ENCODE peak calls at places on chromosomes 12 and 14, in five cellular contexts. K is AG09309; M is psoas muscle; I is SJSA1; J is effector memory CD4-positive, alpha-beta T cell. Z is an unnamed sample.

GRCh38 chr12:123260081-123260480 is 11.6 kb downstream of the CDK2AP1 start:
- DNase-seq in K (no peak), M (no peak), I (no peak), J (no peak), Z (no peak)

GRCh38 chr12:120688527-120689071 is 1.6 kb downstream of the MLEC start:
- DNase-seq in K (no peak), M (no peak), I (no peak), J (no peak), Z (no peak)

GRCh38 chr12:130754234-130755001 is 38.3 kb upstream of the RIMBP2 start:
- DNase-seq in K (no peak), M (no peak), I (no peak), J (no peak), Z (no peak)

GRCh38 chr14:22839159-22839779 is 2.9 kb downstream of the MMP14 start:
- DNase-seq in K (no peak), M (no peak), I (no peak), J (no peak), Z (no peak)

GRCh38 chr12:101552277-101552676 is 42.5 kb upstream of the MYBPC1 start:
- DNase-seq in K (no peak), M (peak; percentile 65), I (no peak), J (no peak), Z (no peak)

GRCh38 chr12:30134229-30134628 is 350.5 kb upstream of the TMTC1 start:
- DNase-seq in K (no peak), M (no peak), I (no peak), J (no peak), Z (no peak)

GRCh38 chr14:103474893-103475292 is 47.7 kb downstream of the CKB start:
- DNase-seq in K (no peak), M (no peak), I (no peak), J (no peak), Z (no peak)

GRCh38 chr12:68324531-68324930 is 7.6 kb downstream of the MDM1 start:
- DNase-seq in K (no peak), M (no peak), I (no peak), J (no peak), Z (no peak)

GRCh38 chr12:64995831-64996230 is 125.3 kb downstream of the WIF1 start:
- DNase-seq in K (no peak), M (no peak), I (no peak), J (no peak), Z (no peak)

GRCh38 chr14:51176819-51177218 is 63.2 kb upstream of the TMX1 start:
- DNase-seq in K (no peak), M (no peak), I (no peak), J (no peak), Z (no peak)

GRCh38 chr12:92729773-92730305 is 27.1 kb downstream of the PLEKHG7 start:
- DNase-seq in K (no peak), M (no peak), I (no peak), J (no peak), Z (no peak)

GRCh38 chr14:24253936-24254335 is 9.0 kb downstream of the TGM1 start:
- DNase-seq in K (no peak), M (no peak), I (no peak), J (no peak), Z (no peak)

GRCh38 chr14:100761481-100761880 is 34.8 kb downstream of the DLK1 start:
- DNase-seq in K (peak; percentile 73), M (no peak), I (no peak), J (no peak), Z (no peak)

GRCh38 chr12:114241973-114242434 is 163.9 kb downstream of the TBX5 start:
- DNase-seq in K (no peak), M (no peak), I (no peak), J (no peak), Z (no peak)

GRCh38 chr14:30906752-30907658 is 32.6 kb downstream of the COCH start:
- DNase-seq in K (no peak), M (no peak), I (no peak), J (no peak), Z (no peak)

GRCh38 chr12:2284321-2284813 is 231.6 kb downstream of the CACNA1C start:
- DNase-seq in K (no peak), M (no peak), I (peak; percentile 76), J (no peak), Z (peak; percentile 31)

GRCh38 chr12:120093592-120094355 is 22.8 kb downstream of the RAB35 start:
- DNase-seq in K (no peak), M (no peak), I (no peak), J (no peak), Z (no peak)

GRCh38 chr12:115937345-115937744 is 340.1 kb downstream of the MED13L start:
- DNase-seq in K (no peak), M (no peak), I (no peak), J (no peak), Z (no peak)

GRCh38 chr12:76554411-76555225 is 5.0 kb downstream of the OSBPL8 start:
- DNase-seq in K (no peak), M (no peak), I (no peak), J (no peak), Z (no peak)

GRCh38 chr12:113267621-113268020 is 46.4 kb downstream of the TPCN1 start:
- DNase-seq in K (no peak), M (no peak), I (no peak), J (no peak), Z (no peak)

GRCh38 chr12:51683763-51684357 is 92.8 kb downstream of the SCN8A start:
- DNase-seq in K (peak; percentile 31), M (no peak), I (no peak), J (no peak), Z (no peak)

GRCh38 chr12:51056242-51056641 is 8.1 kb downstream of the LETMD1 start:
- DNase-seq in K (peak; percentile 40), M (peak; percentile 62), I (no peak), J (no peak), Z (no peak)

GRCh38 chr14:77076118-77076631 is 21.9 kb upstream of the CIPC start:
- DNase-seq in K (no peak), M (peak; percentile 81), I (no peak), J (no peak), Z (peak; percentile 80)

GRCh38 chr12:70584332-70584731 is 52.9 kb downstream of the PTPRB start:
- DNase-seq in K (no peak), M (no peak), I (no peak), J (no peak), Z (no peak)

GRCh38 chr12:4325984-4326383 is 5.0 kb downstream of the TIGAR start:
- DNase-seq in K (no peak), M (no peak), I (no peak), J (no peak), Z (no peak)

GRCh38 chr14:61176686-61177085 is 104.5 kb downstream of the TMEM30B start:
- DNase-seq in K (no peak), M (no peak), I (no peak), J (no peak), Z (no peak)

GRCh38 chr12:56159482-56160105 is 1.4 kb downstream of the MYL6 start:
- DNase-seq in K (no peak), M (no peak), I (no peak), J (no peak), Z (no peak)

GRCh38 chr12:56160160-56160763 is 2.1 kb downstream of the MYL6 start:
- DNase-seq in K (no peak), M (no peak), I (peak; percentile 58), J (peak; percentile 54), Z (peak; percentile 59)

GRCh38 chr12:56161677-56162351 is 3.7 kb downstream of the MYL6 start:
- DNase-seq in K (no peak), M (no peak), I (no peak), J (no peak), Z (no peak)

GRCh38 chr12:56162468-56163290 is 4.5 kb downstream of the MYL6 start:
- DNase-seq in K (no peak), M (no peak), I (no peak), J (no peak), Z (no peak)

DNA sequence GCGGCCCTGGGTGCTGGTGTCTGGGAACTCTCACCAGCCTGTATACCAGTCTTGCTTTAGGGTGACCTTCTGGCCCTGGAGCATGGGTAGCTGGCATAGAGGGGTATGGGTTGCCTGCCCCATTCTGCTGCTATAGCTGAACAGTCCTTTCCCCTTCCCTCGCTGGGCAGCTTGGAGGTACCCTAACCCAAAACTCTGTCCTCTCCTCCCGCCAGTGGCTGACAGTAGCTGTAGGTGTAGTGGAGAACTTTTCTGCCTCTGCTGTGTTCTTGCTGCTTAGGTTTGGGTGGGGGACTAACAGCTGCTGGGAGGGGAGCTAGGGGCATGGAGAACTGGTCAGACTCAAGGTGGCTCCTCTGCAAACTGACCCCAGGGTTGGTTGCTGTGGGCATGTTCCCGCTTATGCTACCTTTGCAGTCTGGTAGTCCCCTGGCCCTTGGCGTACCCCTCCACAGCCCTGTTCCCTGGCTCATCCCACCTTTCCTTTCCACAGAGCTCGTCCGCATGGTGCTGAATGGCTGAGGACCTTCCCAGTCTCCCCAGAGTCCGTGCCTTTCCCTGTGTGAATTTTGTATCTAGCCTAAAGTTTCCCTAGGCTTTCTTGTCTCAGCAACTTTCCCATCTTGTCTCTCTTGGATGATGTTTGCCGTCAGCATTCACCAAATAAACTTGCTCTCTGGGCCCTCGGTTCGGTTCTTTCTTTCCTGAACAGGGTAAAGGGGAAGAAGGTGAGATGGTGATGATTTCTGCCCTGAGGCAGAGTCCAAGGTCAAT is 2.9 kb downstream of the MYL6 start:
- DNase-seq in K (no peak), M (no peak), I (no peak), J (no peak), Z (no peak)
- H3K4me3 ChIP-seq in K (peak overlapping the region; percentile 62), M (peak overlapping the region; percentile 95), I (peak overlapping the region; percentile 71), J (peak overlapping the region; percentile 87), Z (peak overlapping the region; percentile 96)

DNA sequence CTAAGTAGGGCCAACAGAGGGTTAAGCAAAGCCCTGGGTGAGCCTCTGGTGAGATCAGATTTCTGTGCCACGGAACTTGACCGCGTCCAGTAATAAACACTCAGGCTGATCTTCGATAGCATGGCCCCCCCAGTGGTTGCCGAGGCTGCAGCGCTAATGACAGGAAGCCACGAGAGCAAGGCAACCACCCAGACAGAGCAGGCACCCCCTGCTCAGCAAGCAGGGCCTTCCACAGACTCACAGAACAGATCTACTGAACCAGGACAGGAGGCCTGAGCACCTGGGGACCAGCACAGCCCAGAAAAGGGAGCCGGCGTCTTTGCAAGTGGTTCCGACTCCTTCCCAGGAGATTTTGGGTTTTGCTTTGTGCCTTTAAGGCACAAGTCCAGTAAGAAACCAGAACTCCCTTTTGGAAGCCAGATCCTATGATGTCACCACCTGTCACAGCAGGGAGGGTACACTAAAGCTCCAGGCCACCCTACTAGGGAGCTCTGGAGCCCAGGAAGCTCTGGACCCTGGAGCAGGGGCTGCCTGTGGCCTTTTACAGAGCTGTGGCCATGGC is 42.3 kb downstream of the BCL11B start:
- DNase-seq in K (no peak), M (no peak), I (peak; percentile 72), J (no peak), Z (no peak)
- H3K4me3 ChIP-seq in K (no peak overlapping the region), M (peak overlapping the region; percentile 22), I (no peak overlapping the region), J (no peak overlapping the region), Z (no peak overlapping the region)

GRCh38 chr12:57735198-57735855 is 3.2 kb downstream of the AGAP2 start:
- DNase-seq in K (no peak), M (no peak), I (peak; percentile 77), J (no peak), Z (no peak)
- H3K4me3 ChIP-seq in K (no peak overlapping the region), M (peak overlapping the region; percentile 65), I (no peak overlapping the region), J (no peak overlapping the region), Z (no peak overlapping the region)

DNA sequence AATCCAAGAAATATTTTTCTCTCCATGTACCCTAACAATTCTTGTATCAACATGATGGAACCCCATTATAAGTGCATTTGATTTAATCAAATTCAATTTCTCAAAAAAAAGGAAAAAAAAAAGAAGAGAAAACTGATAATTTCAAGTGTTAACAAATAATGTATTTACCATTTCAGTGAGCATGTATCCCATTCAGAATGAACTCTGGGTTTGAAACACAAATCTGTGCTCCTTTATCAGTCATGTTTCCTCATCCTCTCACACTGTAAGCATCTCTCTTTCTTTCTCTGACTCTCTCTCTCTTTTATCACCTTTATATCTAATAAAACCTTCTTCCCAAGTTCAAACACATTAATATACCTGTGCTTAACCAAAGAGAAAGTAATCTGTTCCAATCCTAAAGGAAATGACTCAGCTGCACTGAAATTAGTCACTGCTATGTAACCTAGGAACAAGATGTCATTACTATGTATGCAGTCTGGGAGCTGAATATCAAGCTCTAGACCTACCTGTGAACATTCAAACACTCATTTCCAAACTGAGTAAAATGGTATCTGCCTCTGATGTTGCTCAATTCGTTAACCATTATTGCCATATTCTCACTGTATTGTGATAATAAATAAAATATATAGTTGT is 135.0 kb upstream of the LRIG3 start:
- DNase-seq in K (no peak), M (no peak), I (no peak), J (no peak), Z (no peak)
- H3K4me3 ChIP-seq in K (no peak overlapping the region), M (no peak overlapping the region), I (no peak overlapping the region), J (no peak overlapping the region), Z (no peak overlapping the region)